ENCODE peak calls at places on chromosomes 16 and 17, in eight cellular contexts. P is GM12878, O is GM23338, G is HCT116, E is H1, H is SK-N-SH, Y is K562, R is HepG2. S is an unnamed sample. For H4K20me1, the result is how much of the 10 kb centered on the place peaks cover.

GRCh38 chr16:79295746-79296145 is 304.8 kb downstream of the MAF start:
- DNase-seq in P (no peak), O (no peak), G (no peak), E (no peak), H (no peak), Y (no peak), R (no peak), S (no peak)

GRCh38 chr17:75412455-75413317 is 7.2 kb upstream of the GRB2 start:
- DNase-seq in P (no peak), O (peak), G (peak), E (no peak), H (peak), Y (peak), R (peak), S (peak)

GRCh38 chr16:69601250-69601649 is 35.5 kb downstream of the NFAT5 start:
- DNase-seq in P (no peak), O (no peak), G (no peak), E (no peak), H (no peak), Y (no peak), R (no peak), S (no peak)

GRCh38 chr17:73131993-73132595 is 32.7 kb upstream of the SSTR2 start:
- DNase-seq in P (no peak), O (no peak), G (no peak), E (no peak), H (no peak), Y (no peak), R (no peak), S (no peak)

GRCh38 chr17:64507418-64507766 is 615 bp downstream of the CEP95 start:
- DNase-seq in P (no peak), O (peak), G (no peak), E (no peak), H (peak), Y (peak), R (peak), S (peak)

GRCh38 chr17:44794699-44795413 is 35.2 kb downstream of the GJC1 start:
- DNase-seq in P (no peak), O (no peak), G (peak), E (no peak), H (no peak), Y (peak), R (no peak), S (peak)

GRCh38 chr17:12990926-12991325 is 26.9 kb downstream of the ELAC2 start:
- DNase-seq in P (no peak), O (no peak), G (no peak), E (no peak), H (no peak), Y (no peak), R (no peak), S (no peak)

GRCh38 chr16:78045865-78046581 is 23.7 kb downstream of the CLEC3A start:
- DNase-seq in P (no peak), O (peak), G (no peak), E (peak), H (peak), Y (peak), R (peak), S (peak)

GRCh38 chr17:72687941-72688340 is 404.5 kb downstream of the SLC39A11 start:
- DNase-seq in P (no peak), O (no peak), G (no peak), E (no peak), H (no peak), Y (no peak), R (no peak), S (no peak)

GRCh38 chr17:19331134-19331533 is 31.4 kb downstream of the B9D1 start:
- DNase-seq in P (no peak), O (no peak), G (no peak), E (no peak), H (no peak), Y (no peak), R (no peak), S (no peak)

GRCh38 chr16:70751593-70751992 is 49.4 kb downstream of the VAC14 start:
- DNase-seq in P (no peak), O (no peak), G (no peak), E (no peak), H (no peak), Y (no peak), R (no peak), S (no peak)

GRCh38 chr17:45429338-45430005 is 3.2 kb downstream of the ARHGAP27 start:
- DNase-seq in P (no peak), O (peak), G (no peak), E (no peak), H (no peak), Y (no peak), R (no peak), S (no peak)

GRCh38 chr17:21233581-21234337 is 19.5 kb downstream of the NATD1 start:
- DNase-seq in P (no peak), O (no peak), G (no peak), E (no peak), H (no peak), Y (no peak), R (no peak), S (no peak)

GRCh38 chr17:1145311-1145986 is 34.3 kb downstream of the ABR start:
- DNase-seq in P (no peak), O (no peak), G (no peak), E (no peak), H (no peak), Y (no peak), R (no peak), S (no peak)
- H4K20me1 ChIP-seq in P (under half), O (under half), G (under half), E (under half), H (under half), Y (under half), R (under half), S (under half)

GRCh38 chr16:19654147-19654546 is 63.9 kb downstream of the KNOP1 start:
- DNase-seq in P (no peak), O (no peak), G (no peak), E (no peak), H (no peak), Y (no peak), R (no peak), S (no peak)
- TF ChIP-seq POLR2AphosphoS5 in P (no peak), O (no peak), G (no peak), E (no peak), H (no peak), Y (no peak), R (no peak), S (no peak)

DNA sequence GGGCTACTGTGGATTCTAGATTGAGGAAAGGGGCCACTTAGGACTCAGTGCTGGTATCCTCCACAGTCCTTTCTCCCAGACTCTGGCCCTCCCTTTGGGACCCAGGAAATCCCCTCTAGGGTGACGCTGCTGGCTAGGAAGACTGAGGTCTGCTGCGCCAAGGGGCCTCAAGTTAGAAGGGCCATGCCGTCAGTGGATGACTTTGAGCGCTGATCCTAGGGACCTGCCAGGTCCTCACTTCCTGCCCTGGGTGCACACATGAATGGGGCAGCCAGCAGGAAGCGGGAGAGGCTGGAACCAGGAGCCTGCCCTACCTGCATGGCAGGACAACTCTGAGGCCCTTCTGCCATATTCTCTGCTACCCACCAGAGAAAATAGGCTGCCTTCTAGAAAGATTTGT is 145.0 kb downstream of the RAB11FIP4 start:
- DNase-seq in P (no peak), O (no peak), G (no peak), E (no peak), H (no peak), Y (no peak), R (no peak), S (no peak)
- H4K20me1 ChIP-seq in P (under half), O (under half), G (under half), E (under half), H (under half), Y (under half), R (under half), S (under half)

GRCh38 chr16:87371261-87371866 is 12.2 kb downstream of the FBXO31 start:
- DNase-seq in P (no peak), O (no peak), G (no peak), E (no peak), H (peak), Y (no peak), R (no peak), S (no peak)
- TF ChIP-seq POLR2AphosphoS5 in P (no peak), O (no peak), G (no peak), E (no peak), H (no peak), Y (no peak), R (no peak), S (no peak)

DNA sequence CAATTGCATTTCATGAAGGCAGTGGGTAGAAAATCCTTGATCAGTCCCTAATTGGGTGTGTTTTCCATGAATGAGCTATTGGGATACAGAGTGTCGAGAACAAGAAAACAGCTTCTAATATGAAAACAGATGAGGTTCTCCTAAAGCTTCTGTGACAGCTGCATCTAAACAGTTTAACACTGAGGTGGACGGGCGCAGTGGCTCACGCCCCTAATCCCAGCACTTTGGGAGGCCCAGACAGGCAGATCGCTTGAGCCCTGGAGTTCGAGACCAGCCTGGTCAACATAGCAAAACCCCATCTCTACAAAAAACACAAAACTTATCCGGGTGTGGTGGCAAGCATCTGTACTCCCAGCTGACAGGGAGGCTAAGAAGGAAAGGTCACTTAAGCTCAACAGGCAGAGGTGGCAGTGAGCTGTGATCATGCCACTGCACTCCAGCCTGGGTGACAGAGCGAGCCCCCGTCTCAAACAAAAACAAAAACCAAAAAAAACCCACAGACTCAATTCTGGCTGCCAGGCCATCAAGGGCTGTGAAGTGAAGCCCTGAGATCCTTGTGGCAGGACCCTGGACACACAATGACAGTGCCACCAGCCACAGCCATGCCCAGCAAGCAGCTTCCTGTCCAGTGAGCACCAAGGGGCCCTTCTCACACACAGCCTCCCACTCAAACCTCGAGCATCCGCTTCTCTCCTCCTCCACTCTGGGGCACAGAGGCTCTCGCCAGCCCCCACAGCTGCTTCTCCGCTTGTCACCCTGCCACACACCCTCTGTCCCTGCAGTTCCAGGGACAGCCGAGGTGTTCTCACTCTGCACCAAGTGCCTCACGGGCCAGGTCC is 44.0 kb downstream of the ANKRD11 start:
- DNase-seq in P (no peak), O (no peak), G (no peak), E (no peak), H (no peak), Y (no peak), R (no peak), S (no peak)
- H4K20me1 ChIP-seq in P (under half), O (half or more), G (half or more), E (half or more), H (half or more), Y (half or more), R (half or more), S (under half)

DNA sequence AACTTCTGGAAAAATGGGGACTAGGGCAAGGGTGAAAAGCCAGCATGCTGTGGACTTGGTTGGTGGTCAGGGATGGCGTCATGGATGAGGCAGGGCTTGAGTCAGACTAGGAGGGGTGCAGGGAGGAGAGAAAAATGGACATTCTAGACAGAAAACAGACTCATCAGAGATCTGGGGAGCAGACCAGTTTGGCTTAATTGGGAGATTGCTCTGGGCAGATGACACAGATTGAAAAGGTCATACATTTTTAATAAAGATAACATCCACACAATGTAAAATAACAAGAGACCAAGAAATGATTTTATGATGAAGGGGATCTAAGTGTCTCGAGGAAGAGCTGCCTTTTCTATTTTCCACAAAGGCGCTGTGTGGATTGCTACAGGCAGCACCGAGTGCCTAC is 326.3 kb downstream of the XYLT1 start:
- DNase-seq in P (no peak), O (no peak), G (no peak), E (no peak), H (peak), Y (no peak), R (no peak), S (no peak)
- TF ChIP-seq POLR2AphosphoS5 in P (no peak), O (no peak), G (no peak), E (no peak), H (no peak), Y (no peak), R (no peak), S (no peak)

GRCh38 chr16:84619103-84619460 is 1.2 kb upstream of the COTL1 start:
- DNase-seq in P (no peak), O (no peak), G (no peak), E (no peak), H (no peak), Y (no peak), R (no peak), S (no peak)

GRCh38 chr16:84616515-84616914 is 1.4 kb downstream of the COTL1 start:
- DNase-seq in P (no peak), O (no peak), G (no peak), E (no peak), H (no peak), Y (no peak), R (no peak), S (peak)

GRCh38 chr16:84617068-84617630 is 729 bp downstream of the COTL1 start:
- DNase-seq in P (no peak), O (no peak), G (no peak), E (no peak), H (peak), Y (peak), R (no peak), S (no peak)

GRCh38 chr16:84618428-84619102 is 687 bp upstream of the COTL1 start:
- DNase-seq in P (no peak), O (peak), G (peak), E (peak), H (peak), Y (peak), R (peak), S (peak)

DNA sequence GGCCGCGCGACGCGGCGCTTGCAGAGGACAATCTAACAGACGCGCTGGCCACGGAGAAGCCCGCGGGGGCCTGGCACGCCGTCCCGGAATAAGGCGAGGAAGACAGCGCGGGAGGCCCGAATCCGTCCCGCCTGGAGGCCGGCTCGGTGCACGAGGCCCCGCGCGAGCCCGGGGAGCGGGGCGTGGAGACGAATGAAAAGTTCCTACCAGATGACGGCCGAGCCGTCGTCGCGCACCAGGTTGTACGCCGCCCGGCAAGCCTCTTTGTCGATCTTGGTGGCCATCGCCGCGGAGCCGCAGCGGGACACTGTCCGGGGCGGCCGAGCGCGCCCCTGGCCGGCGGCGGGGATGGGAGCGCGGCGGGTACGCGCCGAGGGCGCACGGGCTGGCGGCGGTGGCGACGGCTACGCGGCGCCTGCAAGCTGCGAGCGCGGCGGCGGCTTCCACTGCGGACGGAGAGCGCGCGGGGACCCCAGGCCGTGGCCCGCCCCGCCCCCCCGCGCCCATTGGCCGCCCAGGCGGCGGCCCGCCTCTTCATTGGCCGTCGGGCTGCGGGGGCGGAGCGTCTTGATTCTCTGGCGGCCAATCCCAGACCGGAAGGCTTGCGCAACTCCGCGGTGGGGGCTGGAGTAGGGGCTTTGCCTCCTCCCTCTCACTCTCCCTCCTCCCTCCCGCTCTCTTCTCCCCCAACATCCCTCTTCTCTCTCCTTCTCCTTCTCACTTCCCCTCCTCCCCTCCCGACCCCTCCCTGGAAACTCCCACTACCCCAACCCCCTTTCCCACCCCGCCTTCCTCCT is at the start of gene COTL1:
- DNase-seq in P (no peak), O (peak), G (peak), E (peak), H (peak), Y (peak), R (peak), S (peak)
- H4K20me1 ChIP-seq in P (under half), O (under half), G (under half), E (under half), H (under half), Y (under half), R (under half), S (under half)